ENCODE peak calls at places on chromosomes 11 and 22, in five cellular contexts. E is heart right ventricle, F is psoas muscle, L is NCI-H1105 treated with DMSO at 0.1 percent for 48 hours, X is cardiac fibroblast. Q is an unnamed sample.

GRCh38 chr11:121706884-121707283 is 254.1 kb upstream of the SORL1-AS1 start:
- DNase-seq in L (no peak), E (no peak), X (no peak), F (no peak), Q (no peak)

GRCh38 chr11:90434858-90435257 is 212.0 kb upstream of the CHORDC1 start:
- DNase-seq in X (no peak), L (peak), F (no peak), E (no peak), Q (no peak)

GRCh38 chr22:37601540-37602442 is 6.8 kb upstream of the GGA1 start:
- DNase-seq in F (no peak), E (no peak), X (peak), L (no peak), Q (no peak)

GRCh38 chr11:106082096-106082495 is 4.6 kb downstream of the AASDHPPT start:
- DNase-seq in E (no peak), F (no peak), X (no peak), L (no peak), Q (no peak)

GRCh38 chr11:134350381-134350780 is 18.6 kb downstream of the GLB1L2 start:
- DNase-seq in E (no peak), F (no peak), X (no peak), L (no peak), Q (no peak)

GRCh38 chr22:43616645-43617044 is 195.5 kb downstream of the EFCAB6 start:
- DNase-seq in X (no peak), L (no peak), F (no peak), E (no peak), Q (no peak)

GRCh38 chr11:87431386-87431785 is 393.7 kb downstream of the TMEM135 start:
- DNase-seq in F (peak), X (no peak), E (no peak), L (no peak), Q (no peak)

GRCh38 chr11:35605691-35606090 is 12.6 kb upstream of the FJX1 start:
- DNase-seq in X (peak), L (no peak), E (peak), F (no peak), Q (no peak)

GRCh38 chr11:104645276-104646018 is 252.8 kb downstream of the CASP12 start:
- DNase-seq in F (no peak), L (no peak), X (no peak), E (no peak), Q (no peak)